ENCODE peak calls at places on chromosomes 13 and 19, in seven cellular contexts. D is testis, X is lung microvascular endothelial cell, G is NCI-H510A, T is Right ventricle myocardium superior, P is GM13977, Y is neural crest cell. H is an unnamed sample.

GRCh38 chr19:15358918-15359317 is 20.7 kb downstream of the AKAP8 start:
- DNase-seq in D (no peak), X (no peak), G (no peak), T (no peak), P (no peak), Y (no peak), H (no peak)

GRCh38 chr13:51380269-51380668 is 40.8 kb downstream of the SERPINE3 start:
- DNase-seq in D (no peak), X (peak; percentile 69), G (peak; percentile 4), T (no peak), P (no peak), Y (no peak), H (no peak)

GRCh38 chr13:42066542-42066941 is 18.1 kb downstream of the DGKH start:
- DNase-seq in D (no peak), X (peak; percentile 70), G (no peak), T (no peak), P (no peak), Y (no peak), H (peak; percentile 28)

GRCh38 chr19:51688665-51689571 is 4.2 kb upstream of the SPACA6 start:
- DNase-seq in D (peak; percentile 92), X (peak; percentile 95), G (peak; percentile 89), T (peak; percentile 92), P (peak; percentile 54), Y (peak; percentile 55), H (peak; percentile 96)

GRCh38 chr19:6720369-6721112 is at the start of gene C3:
- DNase-seq in D (peak; percentile 71), X (no peak), G (no peak), T (peak; percentile 68), P (no peak), Y (no peak), H (peak; percentile 59)

GRCh38 chr13:38900188-38900587 is 90.4 kb downstream of the STOML3 start:
- DNase-seq in D (no peak), X (no peak), G (no peak), T (no peak), P (no peak), Y (no peak), H (no peak)

GRCh38 chr13:97826421-97826965 is 127.0 kb upstream of the IPO5 start:
- DNase-seq in D (no peak), X (no peak), G (no peak), T (no peak), P (no peak), Y (no peak), H (no peak)

GRCh38 chr19:46416077-46416709 is 2.8 kb upstream of the CCDC8 start:
- DNase-seq in D (peak; percentile 96), X (peak; percentile 72), G (peak; percentile 80), T (peak; percentile 93), P (peak; percentile 66), Y (peak; percentile 91), H (peak; percentile 73)

GRCh38 chr19:43618921-43619261 is 538 bp downstream of the ZNF428 start:
- DNase-seq in D (peak; percentile 77), X (peak; percentile 65), G (peak; percentile 50), T (no peak), P (peak; percentile 78), Y (peak; percentile 47), H (peak; percentile 50)

GRCh38 chr19:49488863-49489537 is 1.6 kb downstream of the RPL13A start:
- DNase-seq in D (no peak), X (no peak), G (no peak), T (no peak), P (no peak), Y (no peak), H (no peak)

GRCh38 chr13:106986687-106987434 is 418.9 kb upstream of the ARGLU1 start:
- DNase-seq in D (no peak), X (no peak), G (no peak), T (no peak), P (no peak), Y (no peak), H (peak; percentile 25)

GRCh38 chr19:20423381-20424207 is 142.0 kb downstream of the ZNF737 start:
- DNase-seq in D (peak; percentile 79), X (peak; percentile 26), G (no peak), T (peak; percentile 79), P (peak; percentile 2), Y (peak; percentile 3), H (no peak)

GRCh38 chr19:3350014-3350663 is 16.2 kb upstream of the NFIC start:
- DNase-seq in D (no peak), X (peak; percentile 90), G (no peak), T (no peak), P (no peak), Y (no peak), H (no peak)

GRCh38 chr19:342801-343421 is 1.7 kb downstream of the MIER2 start:
- DNase-seq in D (peak; percentile 50), X (peak; percentile 85), G (no peak), T (peak; percentile 65), P (no peak), Y (no peak), H (peak; percentile 84)

GRCh38 chr13:109870281-109871017 is 84.1 kb upstream of the IRS2 start:
- DNase-seq in D (no peak), X (no peak), G (no peak), T (no peak), P (no peak), Y (no peak), H (no peak)

GRCh38 chr19:35712910-35713845 is 4.6 kb upstream of the KMT2B start:
- DNase-seq in D (no peak), X (no peak), G (no peak), T (no peak), P (peak; percentile 78), Y (no peak), H (no peak)

GRCh38 chr19:16509141-16510061 is 13.2 kb downstream of the C19orf44 start:
- DNase-seq in D (peak; percentile 91), X (no peak), G (no peak), T (peak; percentile 76), P (no peak), Y (no peak), H (no peak)

GRCh38 chr13:40984670-40985366 is 34.3 kb downstream of the ELF1 start:
- DNase-seq in D (no peak), X (peak; percentile 84), G (no peak), T (no peak), P (no peak), Y (no peak), H (no peak)

GRCh38 chr13:60114499-60115028 is 49.2 kb downstream of the DIAPH3 start:
- DNase-seq in D (no peak), X (no peak), G (no peak), T (no peak), P (no peak), Y (no peak), H (no peak)

GRCh38 chr13:35139591-35139990 is 197.5 kb downstream of the NBEA start:
- DNase-seq in D (no peak), X (no peak), G (no peak), T (no peak), P (no peak), Y (no peak), H (no peak)

GRCh38 chr13:26412961-26413716 is 144.3 kb upstream of the WASF3 start:
- DNase-seq in D (no peak), X (no peak), G (no peak), T (no peak), P (no peak), Y (no peak), H (no peak)

GRCh38 chr19:42176990-42177685 is 40.3 kb downstream of the DEDD2 start:
- DNase-seq in D (peak; percentile 71), X (peak; percentile 59), G (peak; percentile 95), T (peak; percentile 84), P (peak; percentile 82), Y (peak; percentile 79), H (peak; percentile 86)

GRCh38 chr13:98730441-98730840 is 22.0 kb downstream of the SLC15A1 start:
- DNase-seq in D (no peak), X (no peak), G (no peak), T (no peak), P (no peak), Y (no peak), H (no peak)

GRCh38 chr13:114019367-114019766 is 45.5 kb upstream of the C13orf46 start:
- DNase-seq in D (peak; percentile 63), X (no peak), G (no peak), T (no peak), P (no peak), Y (no peak), H (peak; percentile 20)

GRCh38 chr19:2491130-2491801 is 15.3 kb downstream of the GADD45B start:
- DNase-seq in D (no peak), X (peak; percentile 61), G (peak; percentile 41), T (no peak), P (no peak), Y (no peak), H (peak; percentile 86)

GRCh38 chr13:91406619-91407018 is 8.2 kb downstream of the GPC5 start:
- DNase-seq in D (peak; percentile 17), X (peak; percentile 46), G (peak; percentile 3), T (no peak), P (peak; percentile 47), Y (peak; percentile 16), H (peak; percentile 5)

GRCh38 chr13:111051656-111052232 is 63.4 kb upstream of the ARHGEF7 start:
- DNase-seq in D (no peak), X (no peak), G (no peak), T (no peak), P (no peak), Y (no peak), H (no peak)

GRCh38 chr19:49690656-49691242 is at the start of gene CPT1C:
- DNase-seq in D (peak; percentile 82), X (peak; percentile 71), G (peak; percentile 94), T (peak; percentile 85), P (peak; percentile 74), Y (peak; percentile 84), H (no peak)

GRCh38 chr13:36297259-36297599 is 385 bp downstream of the CCDC169 start:
- DNase-seq in D (no peak), X (peak; percentile 22), G (no peak), T (no peak), P (peak; percentile 20), Y (no peak), H (no peak)

GRCh38 chr13:49681837-49682236 is 9.4 kb downstream of the EBPL start:
- DNase-seq in D (no peak), X (no peak), G (no peak), T (no peak), P (no peak), Y (no peak), H (no peak)

GRCh38 chr13:43195112-43195511 is 171.7 kb downstream of the DNAJC15 start:
- DNase-seq in D (no peak), X (no peak), G (no peak), T (no peak), P (no peak), Y (no peak), H (no peak)

GRCh38 chr19:14553042-14553938 is 18.6 kb downstream of the NDUFB7 start:
- DNase-seq in D (no peak), X (no peak), G (no peak), T (no peak), P (no peak), Y (no peak), H (no peak)

GRCh38 chr19:18097217-18097992 is at the start of gene MAST3:
- DNase-seq in D (peak; percentile 86), X (peak; percentile 82), G (no peak), T (peak; percentile 90), P (peak; percentile 98), Y (peak; percentile 71), H (peak; percentile 89)

GRCh38 chr19:9986787-9987281 is 23.5 kb downstream of the COL5A3 start:
- DNase-seq in D (peak; percentile 82), X (no peak), G (no peak), T (peak; percentile 58), P (no peak), Y (no peak), H (peak; percentile 92)